ENCODE peak calls at places on chromosome 13, in five cellular contexts. X is sigmoid colon, F is GM23338, O is GM12892, K is suprapubic skin. G is an unnamed sample.

GRCh38 chr13:73857106-73857505 is 277.1 kb downstream of the KLF12 start:
- DNase-seq in X (no peak), F (no peak), O (no peak), K (no peak), G (no peak)

GRCh38 chr13:66102864-66103263 is 1127.3 kb downstream of the PCDH9 start:
- DNase-seq in X (no peak), F (no peak), O (no peak), K (no peak), G (no peak)

GRCh38 chr13:50893211-50893852 is 16.3 kb upstream of the RNASEH2B start:
- DNase-seq in X (no peak), F (peak), O (no peak), K (no peak), G (no peak)

GRCh38 chr13:39501711-39502324 is 101.2 kb downstream of the LHFPL6 start:
- DNase-seq in X (no peak), F (no peak), O (no peak), K (no peak), G (no peak)

GRCh38 chr13:78876915-78877549 is 218.1 kb upstream of the OBI1 start:
- DNase-seq in X (no peak), F (no peak), O (no peak), K (no peak), G (no peak)

GRCh38 chr13:82614086-82614485 is 1268.2 kb downstream of the SLITRK1 start:
- DNase-seq in X (no peak), F (no peak), O (no peak), K (no peak), G (no peak)

GRCh38 chr13:50208826-50209335 is 193.6 kb downstream of the KCNRG start:
- DNase-seq in X (peak), F (peak), O (no peak), K (peak), G (no peak)

GRCh38 chr13:101624981-101625380 is 172.5 kb downstream of the ITGBL1 start:
- DNase-seq in X (no peak), F (no peak), O (no peak), K (no peak), G (no peak)

GRCh38 chr13:30759748-30760147 is 24.4 kb downstream of the ALOX5AP start:
- DNase-seq in X (no peak), F (no peak), O (no peak), K (no peak), G (no peak)

GRCh38 chr13:30153871-30154426 is 153.4 kb downstream of the KATNAL1 start:
- DNase-seq in X (peak), F (peak), O (no peak), K (peak), G (no peak)

GRCh38 chr13:36355632-36356031 is 9.4 kb upstream of the SPART start:
- DNase-seq in X (no peak), F (no peak), O (no peak), K (no peak), G (no peak)

GRCh38 chr13:32956595-32956933 is 59.7 kb upstream of the KL start:
- DNase-seq in X (no peak), F (no peak), O (no peak), K (no peak), G (no peak)

GRCh38 chr13:84567848-84568247 is 685.6 kb upstream of the SLITRK1 start:
- DNase-seq in X (no peak), F (no peak), O (no peak), K (no peak), G (no peak)

GRCh38 chr13:79621449-79621848 is 140.5 kb downstream of the NDFIP2 start:
- DNase-seq in X (no peak), F (no peak), O (no peak), K (no peak), G (no peak)

GRCh38 chr13:30968734-30969335 is 36.4 kb downstream of the TEX26 start:
- DNase-seq in X (no peak), F (no peak), O (no peak), K (no peak), G (no peak)

GRCh38 chr13:50127017-50127725 is 111.9 kb downstream of the KCNRG start:
- DNase-seq in X (peak), F (peak), O (no peak), K (peak), G (no peak)

GRCh38 chr13:45456196-45456972 is 8.4 kb upstream of the COG3 start:
- DNase-seq in X (no peak), F (no peak), O (no peak), K (no peak), G (no peak)

GRCh38 chr13:24617394-24618218 is 62.6 kb upstream of the ATP12A start:
- DNase-seq in X (no peak), F (no peak), O (no peak), K (peak), G (no peak)

DNA sequence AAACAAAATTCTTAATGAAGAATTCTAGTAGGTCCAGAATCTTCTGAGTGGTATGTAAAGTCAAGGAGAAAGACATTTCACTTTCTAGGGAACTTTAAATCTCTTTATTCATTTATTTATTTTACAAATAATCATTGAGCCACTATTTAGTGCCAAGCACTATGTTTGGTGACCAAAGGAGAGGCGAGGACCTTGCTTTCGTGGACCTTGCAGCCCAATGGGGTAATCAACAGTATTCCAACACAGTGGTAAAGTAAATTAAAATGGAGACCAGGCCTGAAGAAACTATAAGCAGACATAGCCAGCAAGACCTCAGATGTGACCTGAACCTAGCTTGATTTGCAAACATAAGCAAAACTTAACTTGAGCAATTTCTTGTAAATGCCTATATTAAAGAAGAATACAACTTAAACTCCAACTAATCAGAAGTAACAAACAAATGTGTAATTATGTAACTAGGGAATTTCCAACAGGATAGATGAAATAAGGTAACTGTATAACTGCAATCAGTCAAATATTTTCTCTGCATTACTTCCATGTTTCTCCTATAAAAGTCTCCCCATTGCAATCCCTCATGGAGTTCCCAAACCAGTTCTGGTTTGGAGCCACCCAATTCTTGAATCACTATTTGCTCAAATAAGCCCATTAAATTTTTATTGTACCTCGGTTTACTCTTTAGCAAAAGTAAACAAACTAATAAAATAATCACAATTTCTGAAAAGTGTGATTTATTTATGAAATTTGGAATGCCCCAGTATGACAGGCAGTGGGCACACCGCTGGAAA is 67.6 kb downstream of the MBNL2 start:
- DNase-seq in X (no peak), F (no peak), O (no peak), K (no peak), G (no peak)
- TF ChIP-seq POLR2AphosphoS5 in X (no peak), F (no peak), O (no peak), K (no peak), G (peak)

GRCh38 chr13:52949744-52950143 is 78.9 kb upstream of the OLFM4 start:
- DNase-seq in X (no peak), F (no peak), O (no peak), K (no peak), G (no peak)
- TF ChIP-seq POLR2AphosphoS5 in X (no peak), F (no peak), O (no peak), K (no peak), G (no peak)

GRCh38 chr13:67298297-67298696 is 68.2 kb upstream of the PCDH9 start:
- DNase-seq in X (no peak), F (no peak), O (no peak), K (no peak), G (no peak)
- TF ChIP-seq POLR2AphosphoS5 in X (no peak), F (no peak), O (no peak), K (no peak), G (no peak)

GRCh38 chr13:99516153-99516929 is 15.1 kb downstream of the TM9SF2 start:
- DNase-seq in X (no peak), F (no peak), O (no peak), K (no peak), G (no peak)
- TF ChIP-seq POLR2AphosphoS5 in X (no peak), F (no peak), O (no peak), K (no peak), G (no peak)

GRCh38 chr13:113649212-113649611 is 8.8 kb downstream of the ATP4B start:
- DNase-seq in X (peak), F (peak), O (no peak), K (peak), G (no peak)

GRCh38 chr13:113646921-113647340 is 11.1 kb downstream of the ATP4B start:
- DNase-seq in X (no peak), F (no peak), O (no peak), K (peak), G (no peak)

GRCh38 chr13:113646376-113646775 is 11.6 kb downstream of the ATP4B start:
- DNase-seq in X (peak), F (no peak), O (no peak), K (peak), G (no peak)

GRCh38 chr13:113648218-113648615 is 9.8 kb downstream of the ATP4B start:
- DNase-seq in X (peak), F (no peak), O (no peak), K (peak), G (no peak)

DNA sequence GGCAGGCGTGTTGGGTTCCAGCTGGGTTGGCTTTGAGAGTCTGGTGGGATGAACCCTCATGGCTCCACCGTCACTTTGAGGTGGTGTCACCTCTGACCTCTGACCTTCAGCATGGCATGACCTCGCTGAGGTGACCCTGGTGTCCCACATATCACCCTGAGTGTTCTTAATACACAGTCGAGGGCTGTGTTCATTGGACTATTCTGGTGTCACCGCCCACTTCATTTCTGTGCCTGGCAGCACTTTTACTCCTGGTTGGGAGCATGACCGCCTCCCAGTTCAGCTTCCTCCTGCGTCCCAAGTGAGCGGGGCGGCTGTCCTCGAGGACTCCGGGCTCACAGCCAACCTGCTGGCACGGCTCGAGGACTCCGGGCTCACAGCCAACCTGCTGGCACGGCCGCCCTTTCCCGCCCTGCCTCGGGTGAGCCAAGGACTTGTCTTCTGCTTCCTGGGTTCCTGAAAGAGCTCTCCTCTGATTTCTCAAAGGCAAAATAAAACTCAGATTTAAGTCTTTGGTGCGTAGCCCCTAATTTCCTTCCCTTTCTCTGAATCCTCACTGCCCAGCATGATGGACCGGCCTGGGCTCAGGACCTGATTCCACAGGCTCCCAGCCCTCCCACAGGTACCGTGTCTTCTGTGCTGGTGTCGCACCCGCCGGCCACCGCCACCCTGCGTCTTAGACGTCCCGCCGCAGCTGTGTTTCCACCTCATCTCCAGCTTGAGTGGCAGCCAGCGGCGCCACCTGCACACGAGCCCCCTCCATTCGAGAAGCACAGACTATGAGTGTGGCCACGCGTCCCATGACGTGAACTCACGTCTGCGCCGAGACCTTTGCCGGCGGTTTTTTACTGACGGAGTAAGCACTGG is 10.4 kb downstream of the ATP4B start:
- DNase-seq in X (peak), F (no peak), O (no peak), K (peak), G (no peak)
- TF ChIP-seq POLR2AphosphoS5 in X (peak), F (no peak), O (no peak), K (no peak), G (peak)

DNA sequence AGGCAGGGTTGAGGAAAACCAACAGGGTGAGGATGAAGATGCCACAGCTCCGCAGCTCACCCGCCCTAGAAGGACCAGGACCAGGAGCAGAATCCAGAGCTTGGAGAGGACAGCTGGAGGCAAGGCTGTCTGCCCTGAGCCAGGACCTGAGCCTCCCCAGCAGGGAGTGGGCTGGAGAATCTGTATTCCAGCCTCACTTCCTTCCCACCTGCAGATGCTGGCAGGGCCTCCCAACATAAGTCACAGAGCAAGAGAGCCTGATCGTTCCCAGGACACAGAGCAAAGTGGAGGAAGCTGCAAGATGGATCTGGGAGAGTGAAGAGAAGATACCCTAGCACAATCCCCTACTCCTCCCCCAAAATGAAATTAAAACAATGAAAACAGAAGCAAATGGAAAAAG is 61.7 kb upstream of the WASF3 start:
- DNase-seq in X (peak), F (no peak), O (no peak), K (no peak), G (no peak)
- TF ChIP-seq POLR2AphosphoS5 in X (no peak), F (no peak), O (no peak), K (no peak), G (no peak)

DNA sequence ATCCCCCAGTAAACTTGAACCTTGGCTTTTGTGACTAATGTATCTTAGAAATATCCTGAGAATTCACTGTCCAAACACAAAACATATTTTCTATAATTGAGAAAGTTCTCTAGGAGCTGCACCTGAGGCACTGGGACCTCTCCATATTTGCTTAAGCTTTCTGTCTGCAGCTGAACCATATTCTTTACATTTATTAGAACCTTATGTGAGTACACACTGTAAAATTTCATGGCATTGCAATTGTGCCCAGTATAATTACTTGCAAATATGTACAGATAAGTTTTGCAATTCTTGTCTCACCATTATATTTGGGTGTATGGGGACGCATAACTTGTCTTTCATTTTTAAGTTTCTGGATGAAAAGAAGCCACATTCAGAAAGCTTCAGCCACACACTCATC is 280.7 kb upstream of the KLHL1 start:
- DNase-seq in X (no peak), F (no peak), O (no peak), K (no peak), G (no peak)
- TF ChIP-seq POLR2AphosphoS5 in X (no peak), F (no peak), O (no peak), K (no peak), G (no peak)

GRCh38 chr13:40895715-40896184 is 106.3 kb downstream of the SLC25A15 start:
- DNase-seq in X (no peak), F (no peak), O (no peak), K (no peak), G (no peak)
- TF ChIP-seq POLR2AphosphoS5 in X (no peak), F (no peak), O (no peak), K (no peak), G (no peak)